ENCODE peak calls at places on chromosomes 16 and 17, in ten cellular contexts. I is psoas muscle, D is prostate gland, C is foreskin fibroblast, P is HL-60, F is thoracic aorta, B is GM12878, A is DND-41, J is MCF 10A, X is vagina. V is an unnamed sample.

GRCh38 chr17:1018547-1018946 is 21.6 kb downstream of the TIMM22 start:
- DNase-seq in I (no peak), D (no peak), C (no peak), P (no peak), F (no peak), B (no peak), A (no peak), J (no peak), X (no peak), V (no peak)

GRCh38 chr16:78742501-78743283 is 643.2 kb downstream of the WWOX start:
- DNase-seq in I (peak), D (no peak), C (no peak), P (no peak), F (no peak), B (peak), A (peak), J (no peak), X (no peak), V (no peak)

GRCh38 chr17:38747385-38748328 is 479 bp downstream of the PCGF2 start:
- DNase-seq in I (peak), D (peak), C (no peak), P (no peak), F (no peak), B (no peak), A (peak), J (no peak), X (no peak), V (no peak)

GRCh38 chr17:75535119-75535537 is 9.6 kb downstream of the LLGL2 start:
- DNase-seq in I (no peak), D (no peak), C (no peak), P (no peak), F (no peak), B (peak), A (no peak), J (no peak), X (no peak), V (no peak)

GRCh38 chr16:9499921-9500593 is 408.6 kb downstream of the HAPSTR1 start:
- DNase-seq in I (no peak), D (no peak), C (no peak), P (no peak), F (no peak), B (no peak), A (no peak), J (no peak), X (no peak), V (no peak)

GRCh38 chr16:65521685-65522338 is 399.9 kb upstream of the CDH11 start:
- DNase-seq in I (no peak), D (no peak), C (no peak), P (no peak), F (no peak), B (no peak), A (no peak), J (no peak), X (no peak), V (no peak)

GRCh38 chr17:19753661-19754463 is 5.8 kb upstream of the ALDH3A1 start:
- DNase-seq in I (peak), D (peak), C (no peak), P (no peak), F (no peak), B (no peak), A (no peak), J (peak), X (no peak), V (no peak)

GRCh38 chr16:56667581-56668571 is at the start of gene MT1G:
- DNase-seq in I (peak), D (peak), C (no peak), P (peak), F (no peak), B (no peak), A (peak), J (no peak), X (no peak), V (no peak)

GRCh38 chr17:67433248-67433924 is 56.3 kb downstream of the PITPNC1 start:
- DNase-seq in I (no peak), D (no peak), C (no peak), P (no peak), F (no peak), B (no peak), A (no peak), J (no peak), X (no peak), V (no peak)

GRCh38 chr16:27267037-27267677 is 1.4 kb downstream of the NSMCE1 start:
- DNase-seq in I (no peak), D (no peak), C (no peak), P (no peak), F (no peak), B (peak), A (no peak), J (no peak), X (no peak), V (no peak)

DNA sequence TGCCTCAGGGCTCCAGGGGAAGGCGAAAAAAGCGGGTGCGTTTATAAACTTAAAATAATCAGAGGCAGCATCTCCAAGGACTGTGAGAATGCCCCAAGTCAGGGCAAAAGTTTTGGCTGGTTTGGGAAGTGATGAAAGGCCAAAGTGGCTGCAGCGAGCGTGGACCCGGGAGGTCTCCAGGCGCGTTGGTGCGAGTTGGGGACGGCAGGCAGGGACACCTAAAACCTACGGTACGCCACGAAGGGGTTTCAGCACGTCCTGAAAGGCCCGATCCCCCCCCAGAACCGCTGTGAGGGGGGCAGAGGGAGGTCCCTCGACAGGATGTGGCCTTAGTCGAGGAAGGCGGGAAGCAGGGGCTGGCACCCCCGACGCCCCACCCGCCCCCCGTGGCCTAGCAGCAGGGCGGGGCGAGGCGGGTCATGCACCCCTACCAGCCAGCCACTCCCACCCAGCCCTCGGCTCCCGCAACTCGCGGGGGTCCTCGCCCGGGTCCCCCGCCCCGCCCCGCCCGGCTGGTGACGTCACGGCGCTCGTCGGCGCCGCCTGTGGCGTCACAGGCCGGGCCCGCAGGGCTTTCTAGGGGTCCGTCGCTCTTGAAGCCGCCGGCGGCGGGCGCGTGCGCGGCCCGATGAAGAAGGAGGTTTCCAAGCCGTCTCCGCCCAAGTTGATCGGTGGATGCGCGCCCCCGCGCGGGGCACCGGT is at the start of gene MYCBPAP:
- DNase-seq in I (peak), D (peak), C (peak), P (peak), F (peak), B (peak), A (peak), J (no peak), X (no peak), V (peak)
- TF ChIP-seq CTCF in I (peak), D (peak), C (no peak), P (no peak), F (peak), B (peak), A (no peak), J (no peak), X (peak), V (peak)

GRCh38 chr17:61584866-61585265 is 6.2 kb downstream of the NACA2 start:
- DNase-seq in I (no peak), D (no peak), C (no peak), P (no peak), F (no peak), B (no peak), A (no peak), J (no peak), X (no peak), V (no peak)

GRCh38 chr17:61587807-61588660 is 3.0 kb downstream of the NACA2 start:
- DNase-seq in I (no peak), D (no peak), C (no peak), P (no peak), F (no peak), B (no peak), A (no peak), J (no peak), X (no peak), V (no peak)

GRCh38 chr17:61587242-61587641 is 3.8 kb downstream of the NACA2 start:
- DNase-seq in I (no peak), D (no peak), C (no peak), P (no peak), F (no peak), B (no peak), A (no peak), J (no peak), X (no peak), V (no peak)

GRCh38 chr17:61584266-61584665 is 6.8 kb downstream of the NACA2 start:
- DNase-seq in I (no peak), D (no peak), C (no peak), P (no peak), F (no peak), B (no peak), A (no peak), J (no peak), X (no peak), V (no peak)

DNA sequence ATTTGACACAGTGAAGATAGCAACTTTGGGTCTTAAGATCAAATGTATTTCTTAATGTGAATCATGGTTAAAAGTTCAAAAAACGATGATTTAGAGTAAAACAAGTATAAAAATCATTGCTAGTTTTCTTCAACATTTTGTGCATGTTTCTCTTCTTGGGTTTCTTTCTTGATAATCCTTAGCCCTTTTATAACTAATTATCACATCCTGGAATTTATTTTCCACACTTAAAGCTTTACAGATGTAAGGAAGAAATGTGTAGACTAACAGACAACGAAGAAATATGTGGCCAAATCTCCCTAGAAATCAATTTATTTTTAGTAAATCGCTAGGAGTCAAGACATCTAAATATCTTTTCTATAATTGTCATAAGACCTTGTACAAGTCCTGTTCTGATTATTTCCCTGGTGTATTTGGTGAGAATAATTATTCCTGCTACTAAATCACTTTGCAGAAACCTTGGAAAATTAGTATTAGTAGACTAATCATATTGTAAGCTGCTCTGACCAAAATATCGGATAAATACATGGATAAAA is 4.9 kb downstream of the NACA2 start:
- DNase-seq in I (no peak), D (no peak), C (no peak), P (no peak), F (no peak), B (no peak), A (no peak), J (no peak), X (no peak), V (no peak)
- TF ChIP-seq CTCF in I (no peak), D (no peak), C (no peak), P (no peak), F (no peak), B (no peak), A (no peak), J (no peak), X (no peak), V (no peak)

GRCh38 chr17:2271985-2272702 is 31.4 kb downstream of the SMG6 start:
- DNase-seq in I (no peak), D (no peak), C (no peak), P (no peak), F (no peak), B (no peak), A (no peak), J (no peak), X (no peak), V (no peak)
- TF ChIP-seq CTCF in I (no peak), D (no peak), C (no peak), P (no peak), F (no peak), B (no peak), A (no peak), J (no peak), X (no peak), V (no peak)

DNA sequence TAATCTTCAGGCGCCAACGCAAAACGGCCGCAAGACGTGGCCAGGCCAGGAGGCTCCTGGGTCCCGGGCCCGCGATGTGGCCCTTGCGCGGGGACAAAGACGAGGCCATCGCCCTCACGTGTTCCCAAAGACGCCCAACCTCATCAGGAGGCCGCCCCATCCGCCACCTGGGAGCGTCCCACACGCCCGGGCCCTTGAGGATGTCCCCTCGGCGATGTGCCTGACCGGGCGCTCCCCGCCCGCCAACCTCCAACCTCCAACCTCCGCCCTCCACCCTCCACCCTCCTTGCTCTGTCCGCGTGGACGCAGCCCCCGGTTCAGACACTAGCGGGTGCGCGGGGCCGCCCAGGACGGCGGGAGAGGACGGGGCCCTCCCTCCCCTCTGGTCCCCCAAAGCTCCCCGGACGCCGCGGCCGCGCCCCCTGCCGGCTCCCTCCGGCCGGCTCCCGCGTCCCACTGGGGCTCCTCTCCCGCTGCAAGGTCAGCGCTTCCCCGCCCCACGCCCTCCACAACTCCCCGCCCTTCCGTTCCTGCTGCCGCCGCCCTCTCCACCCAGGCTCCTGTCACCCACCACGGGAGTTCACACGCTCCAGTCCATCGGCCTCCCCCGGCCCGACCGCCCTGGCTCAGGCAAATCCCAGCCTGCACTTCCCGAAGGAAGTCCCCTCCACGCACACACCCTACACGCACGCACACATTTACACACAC is 250.8 kb upstream of the RPL38 start:
- DNase-seq in I (peak), D (no peak), C (no peak), P (no peak), F (no peak), B (no peak), A (no peak), J (no peak), X (no peak), V (no peak)
- TF ChIP-seq CTCF in I (no peak), D (peak), C (no peak), P (no peak), F (peak), B (peak), A (no peak), J (no peak), X (no peak), V (no peak)

GRCh38 chr17:29867643-29868181 is 62.3 kb downstream of the SSH2 start:
- DNase-seq in I (no peak), D (no peak), C (no peak), P (no peak), F (no peak), B (no peak), A (no peak), J (no peak), X (no peak), V (no peak)
- TF ChIP-seq CTCF in I (peak), D (no peak), C (no peak), P (no peak), F (no peak), B (peak), A (peak), J (peak), X (no peak), V (peak)

DNA sequence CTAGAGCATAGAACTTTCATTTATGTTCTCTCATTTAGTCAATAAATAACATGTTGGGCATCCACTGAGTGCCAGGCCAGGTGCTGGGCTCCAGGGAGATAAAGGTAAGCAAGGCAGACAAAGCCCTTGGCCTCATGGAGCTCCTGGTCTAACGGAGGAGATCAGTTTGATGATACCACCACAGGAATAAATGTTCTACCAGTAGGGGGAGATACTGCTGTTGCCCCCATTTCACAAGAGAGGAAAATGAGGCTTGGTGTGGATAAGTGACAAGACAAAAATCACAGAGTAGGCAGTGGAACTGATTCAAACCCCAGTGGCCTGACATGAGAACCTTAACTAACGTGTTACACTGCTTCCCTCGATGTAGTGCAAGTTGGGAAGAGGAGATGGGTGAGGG is 80.4 kb upstream of the ERCC4 start:
- DNase-seq in I (no peak), D (no peak), C (no peak), P (no peak), F (no peak), B (no peak), A (no peak), J (no peak), X (no peak), V (no peak)
- TF ChIP-seq CTCF in I (no peak), D (no peak), C (no peak), P (no peak), F (no peak), B (no peak), A (peak), J (no peak), X (no peak), V (no peak)

DNA sequence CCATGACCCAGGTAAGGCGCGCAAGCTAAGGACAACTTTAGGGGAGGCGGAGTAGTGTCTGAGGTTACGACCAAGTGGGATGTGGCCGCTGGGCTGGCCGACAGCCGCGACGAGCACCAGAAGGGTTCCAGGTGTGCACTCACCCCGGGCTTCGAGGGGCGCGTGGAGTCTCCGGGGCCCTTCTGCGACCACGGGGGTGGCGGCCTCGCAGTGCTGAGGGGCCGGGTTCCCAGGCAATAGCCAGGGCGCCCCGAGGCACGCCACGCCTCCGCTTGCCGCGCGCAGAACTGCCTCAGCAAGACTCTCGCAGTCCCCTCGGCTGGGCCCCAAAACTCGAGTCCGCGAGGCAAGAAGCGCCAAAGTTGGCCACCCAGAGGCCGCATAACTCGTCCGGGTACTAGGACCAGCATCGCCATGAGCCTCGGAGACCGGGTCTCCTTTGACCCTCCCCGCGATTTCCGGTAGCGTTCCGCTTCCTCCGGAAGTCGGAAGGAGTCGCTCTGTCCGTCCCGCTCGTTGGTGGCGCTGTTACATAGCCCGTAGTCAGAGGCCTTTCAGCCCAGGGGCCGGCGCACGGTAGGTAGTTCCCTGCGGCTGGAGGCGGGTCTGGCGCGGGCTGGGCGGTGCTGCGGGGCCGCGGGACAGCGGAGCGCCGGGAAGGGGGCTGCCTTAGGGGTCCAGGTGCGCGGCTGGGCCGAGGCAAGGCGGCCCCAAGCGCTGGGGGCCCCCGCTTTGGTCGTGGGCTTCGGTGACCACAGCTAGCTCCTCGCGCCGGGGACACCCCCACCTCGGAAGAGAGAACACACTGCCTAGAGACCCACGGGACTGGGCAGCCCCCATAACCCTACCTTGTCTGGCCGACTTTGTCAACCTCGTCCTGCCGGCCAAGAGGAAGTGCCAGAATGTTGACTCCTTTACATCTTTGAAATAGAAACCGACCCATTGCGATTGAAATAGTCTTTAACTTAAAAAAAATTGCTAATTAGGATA is at the start of the genes ADPRM and SCO1:
- DNase-seq in I (peak), D (peak), C (peak), P (peak), F (peak), B (peak), A (peak), J (peak), X (no peak), V (peak)
- TF ChIP-seq CTCF in I (peak), D (peak), C (peak), P (no peak), F (peak), B (peak), A (peak), J (peak), X (peak), V (peak)

DNA sequence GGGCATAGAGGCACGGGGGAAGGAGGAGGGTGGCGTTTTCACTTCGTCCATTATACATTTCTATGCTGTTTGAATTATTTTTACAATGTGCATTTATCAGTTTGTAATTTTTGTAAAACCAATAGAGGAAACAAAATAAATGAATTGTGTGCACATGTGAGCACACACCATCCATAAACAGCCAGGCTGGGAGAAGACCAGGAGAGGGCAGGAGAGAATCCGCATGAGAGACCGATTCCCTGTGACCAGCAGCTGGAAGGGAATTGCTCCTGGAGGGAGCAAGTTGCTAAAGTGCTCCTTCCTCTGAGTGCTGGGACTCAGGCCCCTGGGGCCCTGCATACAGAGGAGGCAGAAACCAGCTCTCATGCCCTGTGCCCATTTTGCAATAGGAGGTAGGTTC is 126.0 kb downstream of the ABCC12 start:
- DNase-seq in I (no peak), D (no peak), C (no peak), P (no peak), F (no peak), B (no peak), A (no peak), J (no peak), X (no peak), V (no peak)
- TF ChIP-seq CTCF in I (no peak), D (no peak), C (no peak), P (no peak), F (no peak), B (no peak), A (no peak), J (no peak), X (no peak), V (peak)

GRCh38 chr16:34802848-34803599 is 1343.6 kb downstream of the TP53TG3F start:
- DNase-seq in I (peak), D (no peak), C (no peak), P (no peak), F (no peak), B (no peak), A (no peak), J (no peak), X (no peak), V (no peak)

GRCh38 chr16:34801875-34802274 is 1342.5 kb downstream of the TP53TG3F start:
- DNase-seq in I (peak), D (no peak), C (no peak), P (no peak), F (no peak), B (no peak), A (no peak), J (no peak), X (no peak), V (no peak)

GRCh38 chr16:34802396-34802795 is 1343.0 kb downstream of the TP53TG3F start:
- DNase-seq in I (no peak), D (no peak), C (no peak), P (no peak), F (no peak), B (no peak), A (no peak), J (no peak), X (no peak), V (no peak)

GRCh38 chr16:34803683-34804416 is 1344.4 kb downstream of the TP53TG3F start:
- DNase-seq in I (peak), D (no peak), C (no peak), P (no peak), F (no peak), B (no peak), A (no peak), J (no peak), X (no peak), V (no peak)
- TF ChIP-seq CTCF in I (no peak), D (no peak), C (no peak), P (no peak), F (no peak), B (no peak), A (no peak), J (no peak), X (no peak), V (no peak)

V was measured in AG09319.